ENCODE peak calls at places on chromosomes 2 and 18, in seven cellular contexts. S is T1000, D is HFFc6, Q is left ventricle myocardium superior, E is B cell, K is HCT116, Z is nephron progenitor cell. C is an unnamed sample.

GRCh38 chr2:239807568-239807967 is 217.6 kb downstream of the NDUFA10 start:
- DNase-seq in Z (no peak), S (no peak), D (no peak), E (no peak), Q (peak), K (no peak), C (no peak)

GRCh38 chr2:67260348-67261277 is 136.5 kb upstream of the ETAA1 start:
- DNase-seq in K (no peak), Q (peak), Z (no peak), S (peak), E (no peak), D (peak), C (peak)

GRCh38 chr2:166127217-166128155 is at the start of gene SCN1A:
- DNase-seq in D (peak), K (peak), Z (no peak), S (no peak), E (peak), Q (no peak), C (peak)

GRCh38 chr2:119174216-119174992 is 15.9 kb upstream of the C1QL2 start:
- DNase-seq in S (no peak), E (peak), Q (peak), K (peak), D (no peak), Z (peak), C (no peak)

GRCh38 chr2:176380341-176380740 is 111.1 kb downstream of the MTX2 start:
- DNase-seq in E (no peak), Q (no peak), K (no peak), S (no peak), D (no peak), Z (no peak), C (peak)

GRCh38 chr18:7572837-7573236 is 5.7 kb downstream of the PTPRM start:
- DNase-seq in Q (no peak), K (no peak), Z (no peak), E (no peak), S (no peak), D (peak), C (peak)

GRCh38 chr2:74020717-74021406 is 36.2 kb downstream of the TET3 start:
- DNase-seq in E (no peak), Q (no peak), Z (no peak), D (no peak), S (no peak), K (no peak), C (no peak)

GRCh38 chr2:85539361-85540130 is 578 bp downstream of the MAT2A start:
- DNase-seq in K (no peak), Q (peak), E (peak), S (no peak), D (peak), Z (no peak), C (peak)

GRCh38 chr2:98252394-98252793 is 93.9 kb upstream of the CNGA3 start:
- DNase-seq in Z (no peak), S (no peak), D (no peak), Q (no peak), E (peak), K (no peak), C (no peak)

GRCh38 chr2:3620834-3621233 is 25.9 kb downstream of the COLEC11 start:
- DNase-seq in K (no peak), S (no peak), Q (no peak), D (no peak), E (no peak), Z (no peak), C (no peak)

GRCh38 chr2:53104263-53104662 is 663.3 kb upstream of the CHAC2 start:
- DNase-seq in D (peak), Z (no peak), S (peak), K (peak), E (no peak), Q (no peak), C (peak)

GRCh38 chr2:113720167-113720566 is 36.3 kb downstream of the SLC35F5 start:
- DNase-seq in E (no peak), Q (no peak), Z (no peak), D (no peak), K (no peak), S (no peak), C (peak)

GRCh38 chr2:112765251-112765650 is 842 bp upstream of the CKAP2L start:
- DNase-seq in D (no peak), S (no peak), K (no peak), Q (no peak), Z (no peak), E (no peak), C (peak)

GRCh38 chr2:10883066-10883465 is 28.7 kb upstream of the KCNF1 start:
- DNase-seq in D (no peak), E (no peak), Z (no peak), Q (no peak), S (no peak), K (no peak), C (no peak)

GRCh38 chr18:8381801-8382459 is 227.3 kb upstream of the RAB12 start:
- DNase-seq in E (no peak), K (no peak), D (no peak), Z (no peak), S (no peak), Q (no peak), C (no peak)

GRCh38 chr18:77111449-77112160 is 21.0 kb downstream of the MBP start:
- DNase-seq in E (no peak), Q (no peak), D (no peak), S (no peak), Z (no peak), K (no peak), C (no peak)

GRCh38 chr2:109284816-109285215 is 155.8 kb downstream of the SH3RF3 start:
- DNase-seq in Q (peak), Z (no peak), E (no peak), S (no peak), D (no peak), K (no peak), C (peak)

GRCh38 chr18:11176416-11176815 is 27.0 kb upstream of the PIEZO2 start:
- DNase-seq in Q (no peak), D (peak), K (no peak), E (no peak), Z (no peak), S (no peak), C (peak)

GRCh38 chr2:170714156-170715061 is 728 bp upstream of the SP5 start:
- DNase-seq in D (no peak), S (no peak), Z (peak), K (no peak), Q (peak), E (peak), C (no peak)

GRCh38 chr2:492178-492577 is 185.0 kb downstream of the TMEM18 start:
- DNase-seq in Q (no peak), Z (no peak), D (no peak), S (no peak), E (no peak), K (no peak), C (no peak)

GRCh38 chr2:158725496-158725895 is 69.6 kb upstream of the DAPL1 start:
- DNase-seq in S (no peak), Q (no peak), D (no peak), Z (no peak), K (no peak), E (no peak), C (no peak)

GRCh38 chr2:85577386-85578242 is at the start of gene VAMP8:
- DNase-seq in K (peak), Z (peak), Q (peak), S (no peak), D (no peak), E (peak), C (no peak)

GRCh38 chr2:98568161-98568956 is 40.0 kb downstream of the COA5 start:
- DNase-seq in D (peak), S (no peak), Q (no peak), E (no peak), K (no peak), Z (no peak), C (peak)

GRCh38 chr2:71155846-71156245 is 25.4 kb downstream of the MPHOSPH10 start:
- DNase-seq in S (no peak), E (no peak), D (no peak), K (no peak), Q (no peak), Z (no peak), C (no peak)

GRCh38 chr2:80269806-80270205 is 34.7 kb downstream of the LRRTM1 start:
- DNase-seq in Z (no peak), S (no peak), Q (no peak), E (no peak), D (no peak), K (no peak), C (no peak)

GRCh38 chr2:230706053-230706498 is 6.6 kb upstream of the CAB39 start:
- DNase-seq in K (no peak), Q (no peak), D (no peak), Z (no peak), E (no peak), S (no peak), C (no peak)

GRCh38 chr2:128791983-128792315 is 473.3 kb upstream of the HS6ST1 start:
- DNase-seq in D (no peak), Z (peak), S (no peak), K (no peak), E (no peak), Q (no peak), C (no peak)

GRCh38 chr2:16900405-16901025 is 234.9 kb upstream of the CYRIA start:
- DNase-seq in K (peak), Q (no peak), E (peak), Z (peak), D (no peak), S (no peak), C (no peak)

GRCh38 chr18:70165936-70166335 is 39.6 kb downstream of the RTTN start:
- DNase-seq in D (no peak), S (no peak), Z (no peak), K (no peak), E (no peak), Q (no peak), C (no peak)

GRCh38 chr2:60505861-60506260 is 47.6 kb downstream of the BCL11A start:
- DNase-seq in Q (no peak), D (no peak), S (no peak), E (no peak), K (no peak), Z (no peak), C (no peak)

GRCh38 chr2:108978709-108979111 is 10.3 kb downstream of the EDAR start:
- DNase-seq in D (no peak), S (no peak), E (no peak), Z (no peak), Q (no peak), K (no peak), C (no peak)

GRCh38 chr2:85511008-85511895 is 27.7 kb upstream of the MAT2A start:
- DNase-seq in D (no peak), K (no peak), Z (no peak), S (peak), Q (no peak), E (no peak), C (no peak)